ENCODE peak calls at places on chromosome 1, in four cellular contexts. V is NCI-H1092, U is HuH-7, T is amniotic epithelial cell. A is an unnamed sample.

GRCh38 chr1:201385299-201385891 is 7.9 kb upstream of the TNNT2 start:
- DNase-seq in V (peak), U (peak), T (peak), A (peak)

GRCh38 chr1:174204697-174205308 is 45.5 kb downstream of the RABGAP1L start:
- DNase-seq in T (no peak), V (no peak), U (no peak), A (peak)

GRCh38 chr1:178496410-178497135 is at the start of gene CLEC20A:
- DNase-seq in U (no peak), V (no peak), T (no peak), A (no peak)

GRCh38 chr1:43441166-43441893 is 12.4 kb downstream of the HYI start:
- DNase-seq in U (no peak), V (no peak), T (no peak), A (no peak)

GRCh38 chr1:8395433-8395866 is 77.5 kb downstream of the SLC45A1 start:
- DNase-seq in V (no peak), U (no peak), T (no peak), A (no peak)

GRCh38 chr1:193726722-193727121 is 540.3 kb upstream of the B3GALT2 start:
- DNase-seq in U (no peak), T (peak), V (no peak), A (no peak)

GRCh38 chr1:32900956-32901822 is at the start of gene TMEM54:
- DNase-seq in V (no peak), T (no peak), U (peak), A (no peak)

GRCh38 chr1:25099343-25099951 is 132.9 kb downstream of the SYF2 start:
- DNase-seq in U (peak), T (no peak), V (peak), A (peak)